ENCODE peak calls at places on chromosomes 3 and 15, in seven cellular contexts. W, F, M, U, S, B and E are unnamed samples.
A peak's percentile ranks its signal among the peaks of the same experiment; 100 is the strongest.

GRCh38 chr3:55017876-55018275 is 90.0 kb upstream of the LRTM1 start:
- DNase-seq in B (no peak), U (no peak), W (peak; percentile 22), F (no peak), S (no peak), M (no peak), E (no peak)

GRCh38 chr15:74336061-74337005 is 31.1 kb downstream of the CYP11A1 start:
- DNase-seq in U (no peak), S (no peak), W (peak; percentile 37), M (no peak), B (peak; percentile 53), F (no peak), E (no peak)

GRCh38 chr15:65906396-65906795 is 37.1 kb downstream of the RAB11A start:
- DNase-seq in M (peak; percentile 67), B (peak; percentile 92), W (no peak), S (peak; percentile 12), U (no peak), F (peak; percentile 28), E (no peak)

GRCh38 chr3:42591811-42592210 is 1.2 kb downstream of the SS18L2 start:
- DNase-seq in F (no peak), W (no peak), B (no peak), U (no peak), S (no peak), M (no peak), E (no peak)

GRCh38 chr15:48671381-48672022 is 26.0 kb upstream of the FBN1 start:
- DNase-seq in U (no peak), W (peak; percentile 89), M (peak; percentile 19), S (no peak), B (peak; percentile 46), F (no peak), E (no peak)

GRCh38 chr15:40929730-40930429 is 740 bp downstream of the DLL4 start:
- DNase-seq in W (peak; percentile 64), F (peak; percentile 80), B (peak; percentile 64), S (no peak), M (no peak), U (peak; percentile 78), E (no peak)

GRCh38 chr3:156180077-156180476 is 59.7 kb downstream of the KCNAB1 start:
- DNase-seq in B (no peak), M (no peak), F (no peak), W (peak; percentile 68), U (peak; percentile 3), S (no peak), E (no peak)

GRCh38 chr3:45690331-45691035 is 1.3 kb downstream of the SACM1L start:
- DNase-seq in B (peak; percentile 22), M (peak; percentile 43), F (no peak), W (no peak), U (peak; percentile 30), S (no peak), E (no peak)

GRCh38 chr3:6204891-6205290 is 656.0 kb upstream of the GRM7 start:
- DNase-seq in W (no peak), M (no peak), B (peak; percentile 9), U (no peak), S (no peak), F (no peak), E (no peak)

GRCh38 chr15:75650908-75651809 is 3.4 kb downstream of the SNX33 start:
- DNase-seq in B (no peak), F (no peak), W (no peak), S (no peak), U (peak; percentile 71), M (no peak), E (no peak)

GRCh38 chr15:57610130-57610529 is 18.4 kb downstream of the MYZAP start:
- DNase-seq in U (peak; percentile 19), S (no peak), W (peak; percentile 50), B (peak; percentile 15), F (no peak), M (peak; percentile 29), E (no peak)

GRCh38 chr15:91559066-91559465 is 294.4 kb upstream of the SLCO3A1 start:
- DNase-seq in W (no peak), S (no peak), F (no peak), B (no peak), U (no peak), M (no peak), E (no peak)

GRCh38 chr3:181210275-181210674 is 220.7 kb upstream of the DNAJC19 start:
- DNase-seq in M (peak; percentile 16), B (peak; percentile 32), W (peak; percentile 15), U (no peak), S (no peak), F (no peak), E (peak; percentile 9)

GRCh38 chr3:2535206-2535605 is 436.5 kb downstream of the CNTN4 start:
- DNase-seq in F (no peak), M (no peak), W (no peak), B (no peak), U (no peak), S (no peak), E (no peak)

GRCh38 chr15:99509686-99510461 is 55.9 kb upstream of the MEF2A start:
- DNase-seq in U (no peak), S (no peak), B (peak; percentile 16), F (no peak), M (no peak), W (no peak), E (no peak)

GRCh38 chr15:43440721-43441281 is 52.2 kb downstream of the TP53BP1 start:
- DNase-seq in M (peak; percentile 94), F (no peak), U (peak; percentile 97), B (peak; percentile 96), S (peak; percentile 45), W (peak; percentile 99), E (peak; percentile 29)

GRCh38 chr3:159803444-159803843 is 185.2 kb upstream of the IL12A start:
- DNase-seq in B (no peak), F (no peak), W (peak; percentile 82), U (no peak), S (no peak), M (no peak), E (no peak)

GRCh38 chr3:134449951-134450350 is 35.8 kb downstream of the ANAPC13 start:
- DNase-seq in F (peak; percentile 6), U (no peak), B (no peak), M (no peak), W (no peak), S (no peak), E (no peak)

GRCh38 chr15:101250931-101251829 is 668 bp downstream of the CHSY1 start:
- DNase-seq in U (peak; percentile 49), B (peak; percentile 54), W (no peak), F (no peak), S (no peak), M (peak; percentile 70), E (no peak)

GRCh38 chr15:72796515-72797337 is 13.2 kb upstream of the ADPGK start:
- DNase-seq in S (peak; percentile 69), W (peak; percentile 16), B (peak; percentile 60), M (peak; percentile 63), U (peak; percentile 52), F (peak; percentile 70), E (peak; percentile 49)

GRCh38 chr3:127197300-127198150 is 4.6 kb downstream of the PRR23E start:
- DNase-seq in U (no peak), W (no peak), B (no peak), F (peak; percentile 41), S (peak; percentile 41), M (no peak), E (no peak)

GRCh38 chr3:165667676-165668075 is 169.5 kb downstream of the BCHE start:
- DNase-seq in B (no peak), W (no peak), U (no peak), S (no peak), M (no peak), F (no peak), E (no peak)

GRCh38 chr3:165669502-165669901 is 167.7 kb downstream of the BCHE start:
- DNase-seq in F (no peak), W (peak; percentile 33), U (peak; percentile 79), B (no peak), M (no peak), S (no peak), E (no peak)

GRCh38 chr3:165669967-165670366 is 167.3 kb downstream of the BCHE start:
- DNase-seq in M (no peak), B (no peak), F (no peak), U (peak; percentile 62), W (no peak), S (no peak), E (no peak)
- H3K27ac ChIP-seq in M (no peak overlapping the region), B (no peak overlapping the region), F (no peak overlapping the region), U (no peak overlapping the region), W (no peak overlapping the region), S (no peak overlapping the region), E (no peak overlapping the region)

DNA sequence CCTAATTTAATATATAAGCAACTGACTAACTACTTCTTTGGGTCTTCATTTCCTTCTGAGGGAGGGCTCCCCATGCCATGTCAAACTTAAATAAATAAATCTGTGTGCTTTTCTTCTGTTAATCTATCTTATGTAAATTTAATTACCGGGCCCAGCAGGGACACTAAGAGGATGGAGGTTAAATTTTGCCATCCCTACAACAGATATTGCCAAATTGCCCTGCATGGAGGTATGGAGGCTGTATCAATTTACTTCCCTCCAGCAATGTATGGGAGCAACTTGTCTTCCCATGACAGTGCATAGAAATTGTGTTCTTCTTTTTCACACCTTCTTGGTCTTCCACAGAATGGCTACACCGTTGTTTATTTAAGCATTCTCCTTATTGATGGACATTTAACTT is 129.0 kb downstream of the NFKBIZ start:
- DNase-seq in W (no peak), M (no peak), S (no peak), B (no peak), U (no peak), F (no peak), E (no peak)
- H3K23ac ChIP-seq in W (no peak overlapping the region), M (no peak overlapping the region), S (no peak overlapping the region), B (no peak overlapping the region), U (no peak overlapping the region), F (no peak overlapping the region), E (no peak overlapping the region)

DNA sequence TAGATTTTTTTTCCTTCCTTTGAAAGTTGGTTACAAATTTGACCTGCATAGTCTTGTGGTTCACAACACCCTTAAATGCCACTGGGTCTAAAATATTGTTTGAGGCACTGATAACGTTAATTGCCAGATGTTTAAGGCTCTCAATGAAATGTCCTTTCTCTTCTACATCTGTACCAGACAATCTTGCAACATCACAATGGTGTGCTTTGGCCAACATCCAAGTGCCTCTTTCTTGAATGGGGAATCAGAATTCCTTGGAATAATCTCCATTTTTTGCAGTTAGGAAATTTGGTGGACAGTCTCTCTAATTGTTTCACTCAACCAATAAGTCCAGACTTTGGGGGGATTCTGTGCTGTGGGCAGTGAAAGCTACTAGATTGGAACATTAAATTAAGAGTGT is 26.0 kb upstream of the PEX5L start:
- DNase-seq in F (no peak), B (no peak), M (no peak), W (no peak), U (no peak), S (no peak), E (no peak)
- H3K27ac ChIP-seq in F (no peak overlapping the region), B (no peak overlapping the region), M (no peak overlapping the region), W (no peak overlapping the region), U (no peak overlapping the region), S (no peak overlapping the region), E (no peak overlapping the region)

DNA sequence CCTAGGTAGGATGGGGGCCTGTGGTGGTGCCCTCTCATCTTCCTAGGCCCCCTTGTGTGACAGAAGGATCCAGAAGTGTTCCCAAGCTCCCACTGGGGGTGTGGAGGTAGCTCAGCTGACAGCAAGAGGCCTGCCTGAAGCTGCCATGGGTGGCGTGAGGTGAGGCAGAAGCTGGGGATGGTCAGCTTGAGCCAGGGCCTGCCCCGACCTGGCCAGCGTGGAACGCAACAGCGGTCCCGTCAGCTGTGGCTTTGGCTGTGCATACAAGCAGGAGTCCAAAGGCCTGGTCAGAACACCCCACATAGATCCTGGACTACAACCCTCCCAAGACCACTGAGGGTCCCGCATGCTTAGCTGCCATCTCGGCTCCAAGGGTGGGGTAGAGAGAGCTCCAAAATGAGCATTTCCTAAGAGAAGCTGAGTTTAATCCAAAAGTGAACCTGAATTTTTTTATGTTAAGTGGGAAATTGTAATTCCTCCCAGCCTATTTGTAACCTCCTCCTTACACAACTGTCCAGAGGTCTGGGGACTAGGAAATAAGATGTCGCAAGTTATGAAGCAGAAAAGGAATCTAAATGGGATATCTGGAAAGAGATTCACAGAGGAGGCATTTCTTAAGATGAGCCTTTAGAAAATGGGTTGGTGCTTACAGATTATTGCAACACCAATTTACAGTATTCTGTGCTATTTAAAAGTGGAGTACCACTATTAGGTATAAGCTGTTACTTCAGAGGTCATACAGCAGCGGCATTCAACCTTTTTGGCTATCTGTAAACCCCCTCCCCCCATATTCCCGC is 9.9 kb upstream of the PLA2G4D start:
- DNase-seq in U (peak; percentile 62), W (no peak), B (no peak), M (no peak), S (no peak), F (no peak), E (no peak)
- H3K23ac ChIP-seq in U (no peak overlapping the region), W (no peak overlapping the region), B (no peak overlapping the region), M (no peak overlapping the region), S (no peak overlapping the region), F (no peak overlapping the region), E (peak overlapping the region; percentile 55)